ENCODE peak calls at places on chromosome 14, in seven cellular contexts. V, Z, S, X, H, N and A are unnamed samples.

GRCh38 chr14:47675489-47676300 is at the start of gene MDGA2:
- DNase-seq in V (no peak), Z (no peak), S (no peak), X (no peak), H (no peak), N (no peak), A (no peak)

GRCh38 chr14:29858299-29858698 is 69.3 kb downstream of the PRKD1 start:
- DNase-seq in V (no peak), Z (no peak), S (no peak), X (no peak), H (no peak), N (no peak), A (no peak)

GRCh38 chr14:65286443-65286842 is 126.1 kb upstream of the FUT8 start:
- DNase-seq in V (no peak), Z (no peak), S (peak), X (peak), H (no peak), N (peak), A (no peak)

GRCh38 chr14:82366803-82367202 is 833.1 kb upstream of the SEL1L start:
- DNase-seq in V (no peak), Z (no peak), S (no peak), X (no peak), H (no peak), N (no peak), A (no peak)

GRCh38 chr14:90381999-90382451 is 14.8 kb upstream of the CALM1 start:
- DNase-seq in V (peak), Z (peak), S (peak), X (peak), H (no peak), N (no peak), A (peak)

GRCh38 chr14:64387232-64387737 is 868 bp upstream of the MTHFD1 start:
- DNase-seq in V (peak), Z (no peak), S (no peak), X (no peak), H (peak), N (no peak), A (no peak)

GRCh38 chr14:105525861-105526780 is at the start of gene TMEM121:
- DNase-seq in V (no peak), Z (no peak), S (no peak), X (peak), H (no peak), N (no peak), A (peak)

GRCh38 chr14:24315807-24316596 is 4.7 kb downstream of the LTB4R start:
- DNase-seq in V (no peak), Z (no peak), S (no peak), X (peak), H (no peak), N (no peak), A (peak)

GRCh38 chr14:36570065-36570464 is 12.3 kb downstream of the NKX2-8 start:
- DNase-seq in V (no peak), Z (no peak), S (no peak), X (no peak), H (no peak), N (no peak), A (no peak)

GRCh38 chr14:21825147-21825743 is 151.6 kb upstream of the OR4E1 start:
- DNase-seq in V (no peak), Z (no peak), S (no peak), X (no peak), H (no peak), N (peak), A (no peak)

GRCh38 chr14:98269533-98269932 is 1002.5 kb downstream of the BCL11B start:
- DNase-seq in V (no peak), Z (no peak), S (no peak), X (no peak), H (no peak), N (no peak), A (no peak)

GRCh38 chr14:26703967-26704366 is 106.1 kb upstream of the NOVA1 start:
- DNase-seq in V (no peak), Z (no peak), S (no peak), X (no peak), H (no peak), N (no peak), A (no peak)

GRCh38 chr14:63276492-63277342 is 42.0 kb downstream of the GPHB5 start:
- DNase-seq in V (no peak), Z (no peak), S (no peak), X (peak), H (no peak), N (peak), A (no peak)

GRCh38 chr14:21092147-21093011 is 6.1 kb downstream of the ZNF219 start:
- DNase-seq in V (peak), Z (peak), S (peak), X (peak), H (peak), N (peak), A (peak)

GRCh38 chr14:58912287-58912686 is 274.5 kb downstream of the DACT1 start:
- DNase-seq in V (no peak), Z (no peak), S (no peak), X (no peak), H (no peak), N (no peak), A (no peak)

GRCh38 chr14:23544511-23545447 is 6.8 kb downstream of the ZFHX2 start:
- DNase-seq in V (peak), Z (no peak), S (no peak), X (no peak), H (no peak), N (no peak), A (peak)

GRCh38 chr14:36556811-36557433 is 25.5 kb downstream of the NKX2-8 start:
- DNase-seq in V (no peak), Z (no peak), S (no peak), X (peak), H (no peak), N (peak), A (no peak)

GRCh38 chr14:26839481-26839880 is 241.6 kb upstream of the NOVA1 start:
- DNase-seq in V (no peak), Z (no peak), S (no peak), X (no peak), H (no peak), N (no peak), A (no peak)

GRCh38 chr14:73223049-73223448 is 14.3 kb upstream of the PAPLN start:
- DNase-seq in V (no peak), Z (no peak), S (no peak), X (no peak), H (no peak), N (no peak), A (no peak)

GRCh38 chr14:20262642-20263128 is 23.6 kb downstream of the OR11H4 start:
- DNase-seq in V (no peak), Z (no peak), S (no peak), X (no peak), H (no peak), N (peak), A (no peak)

GRCh38 chr14:24715239-24715638 is 81.2 kb upstream of the GZMB start:
- DNase-seq in V (no peak), Z (no peak), S (no peak), X (no peak), H (no peak), N (no peak), A (no peak)

GRCh38 chr14:22390824-22391461 is 198.1 kb downstream of the DAD1 start:
- DNase-seq in V (no peak), Z (no peak), S (no peak), X (no peak), H (peak), N (no peak), A (peak)

GRCh38 chr14:85534914-85535313 is 5.0 kb downstream of the FLRT2 start:
- DNase-seq in V (no peak), Z (no peak), S (no peak), X (peak), H (no peak), N (no peak), A (no peak)

GRCh38 chr14:74867673-74868072 is 8.3 kb downstream of the PROX2 start:
- DNase-seq in V (no peak), Z (no peak), S (peak), X (no peak), H (peak), N (no peak), A (no peak)

GRCh38 chr14:101098641-101099040 is 195.1 kb upstream of the RTL1 start:
- DNase-seq in V (no peak), Z (no peak), S (no peak), X (no peak), H (no peak), N (no peak), A (no peak)

GRCh38 chr14:65131176-65131765 is 29.0 kb upstream of the MAX start:
- DNase-seq in V (no peak), Z (no peak), S (no peak), X (no peak), H (no peak), N (peak), A (peak)

GRCh38 chr14:25406818-25407217 is 356.9 kb upstream of the STXBP6 start:
- DNase-seq in V (no peak), Z (no peak), S (no peak), X (peak), H (no peak), N (no peak), A (peak)

GRCh38 chr14:91265404-91265803 is 20.9 kb upstream of the GPR68 start:
- DNase-seq in V (no peak), Z (no peak), S (no peak), X (no peak), H (no peak), N (no peak), A (no peak)

GRCh38 chr14:60093088-60093487 is 1.4 kb downstream of the PCNX4 start:
- DNase-seq in V (no peak), Z (no peak), S (no peak), X (no peak), H (no peak), N (no peak), A (no peak)

GRCh38 chr14:32473476-32473875 is 144.4 kb downstream of the AKAP6 start:
- DNase-seq in V (peak), Z (no peak), S (no peak), X (peak), H (no peak), N (no peak), A (peak)

GRCh38 chr14:66380143-66380542 is 106.0 kb upstream of the CCDC196 start:
- DNase-seq in V (peak), Z (no peak), S (no peak), X (peak), H (no peak), N (no peak), A (no peak)

GRCh38 chr14:33386771-33387170 is 448.1 kb downstream of the NPAS3 start:
- DNase-seq in V (no peak), Z (no peak), S (no peak), X (no peak), H (no peak), N (no peak), A (no peak)

GRCh38 chr14:53948181-53948884 is 8.3 kb downstream of the BMP4 start:
- DNase-seq in V (no peak), Z (no peak), S (no peak), X (no peak), H (no peak), N (no peak), A (no peak)

GRCh38 chr14:96584199-96584906 is 82.2 kb downstream of the PAPOLA start:
- DNase-seq in V (no peak), Z (no peak), S (no peak), X (peak), H (peak), N (peak), A (peak)

GRCh38 chr14:36661506-36662257 is at the start of gene PAX9:
- DNase-seq in V (peak), Z (peak), S (no peak), X (peak), H (peak), N (peak), A (peak)

GRCh38 chr14:88168498-88169165 is 154.4 kb downstream of the KCNK10 start:
- DNase-seq in V (no peak), Z (no peak), S (peak), X (peak), H (no peak), N (no peak), A (peak)

DNA sequence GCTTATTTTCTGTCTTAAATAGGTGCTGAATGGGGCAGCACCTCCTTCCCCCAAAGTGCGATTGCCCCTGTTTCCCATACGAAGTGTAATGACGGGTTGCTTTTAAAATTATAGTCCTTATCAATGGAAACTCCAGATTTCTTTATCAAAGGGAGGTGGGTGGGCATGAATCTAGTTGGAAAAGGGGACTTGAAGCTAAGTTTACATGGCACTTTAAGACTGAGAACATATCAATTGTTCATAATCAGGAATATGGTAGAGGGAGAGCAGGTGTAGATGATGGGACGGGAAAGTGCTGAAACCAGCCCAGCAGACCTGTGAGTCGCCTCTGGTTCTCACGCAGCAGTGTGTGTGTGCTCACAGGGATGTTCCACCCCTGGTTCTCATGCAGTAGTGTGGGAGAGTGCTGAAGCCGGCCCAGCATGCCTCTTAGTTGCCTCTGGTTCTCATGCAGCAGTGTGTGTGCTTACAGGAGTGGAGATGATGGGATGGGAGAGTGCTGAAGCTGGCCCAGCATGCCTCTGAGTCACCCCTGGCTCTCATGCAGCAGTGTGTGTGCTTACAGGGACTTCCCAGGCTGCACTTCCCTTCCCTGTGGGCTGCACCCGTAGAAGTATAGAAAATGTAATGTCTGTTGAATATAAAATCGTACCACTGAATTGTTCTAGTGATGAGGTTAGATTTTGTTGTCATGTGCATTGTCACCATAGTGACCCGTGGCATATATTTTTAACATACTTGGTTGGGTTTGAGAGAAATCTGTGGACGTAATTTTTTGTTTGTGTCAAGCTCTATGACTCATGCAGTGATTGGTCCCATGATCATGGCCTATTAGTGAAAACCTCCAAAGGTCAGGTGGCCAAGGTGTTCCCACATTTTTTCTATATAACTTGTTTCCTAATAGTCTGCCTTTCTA is 51.6 kb downstream of the GPATCH2L start:
- DNase-seq in V (no peak), Z (no peak), S (no peak), X (no peak), H (peak), N (no peak), A (no peak)
- TF ChIP-seq POLR2A in V (no peak), Z (no peak), S (no peak), X (no peak), H (no peak), N (no peak), A (no peak)

DNA sequence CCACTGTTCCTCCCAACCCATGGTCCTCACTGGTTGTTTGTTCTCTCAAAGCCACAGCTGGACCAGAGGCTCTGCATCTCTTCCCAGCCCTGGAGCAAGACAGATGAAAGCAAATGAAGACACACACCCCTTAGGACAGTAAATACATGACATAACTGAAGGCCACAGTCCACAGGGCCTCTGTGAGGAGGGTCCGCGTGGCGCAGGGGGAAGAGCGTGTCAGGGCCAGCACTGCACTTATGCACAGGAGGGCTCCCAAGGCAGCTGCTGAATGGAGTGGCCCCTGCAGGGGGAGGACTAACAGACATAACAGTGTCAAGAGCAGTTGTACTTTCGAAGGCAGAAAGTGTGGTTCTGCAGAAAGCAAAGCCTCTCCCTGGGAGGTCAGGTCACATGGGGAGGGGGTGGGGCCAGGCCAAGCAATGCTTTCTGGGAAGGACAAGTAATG is 79.9 kb downstream of the CHGA start:
- DNase-seq in V (no peak), Z (no peak), S (no peak), X (no peak), H (no peak), N (no peak), A (no peak)
- TF ChIP-seq POLR2A in V (no peak), Z (no peak), S (no peak), X (no peak), H (no peak), N (no peak), A (no peak)

GRCh38 chr14:94622653-94623421 is 10.6 kb downstream of the SERPINA3 start:
- DNase-seq in V (no peak), Z (no peak), S (no peak), X (no peak), H (no peak), N (no peak), A (no peak)
- TF ChIP-seq POLR2A in V (no peak), Z (no peak), S (no peak), X (peak), H (no peak), N (no peak), A (no peak)

GRCh38 chr14:104212206-104213095 is 74.1 kb downstream of the KIF26A start:
- DNase-seq in V (no peak), Z (no peak), S (no peak), X (no peak), H (no peak), N (no peak), A (no peak)

GRCh38 chr14:104210548-104211195 is 72.3 kb downstream of the KIF26A start:
- DNase-seq in V (no peak), Z (no peak), S (no peak), X (no peak), H (no peak), N (no peak), A (no peak)

GRCh38 chr14:104209985-104210520 is 71.7 kb downstream of the KIF26A start:
- DNase-seq in V (no peak), Z (no peak), S (no peak), X (no peak), H (no peak), N (no peak), A (no peak)

GRCh38 chr14:104211242-104211641 is 72.9 kb downstream of the KIF26A start:
- DNase-seq in V (no peak), Z (no peak), S (no peak), X (no peak), H (no peak), N (no peak), A (no peak)

GRCh38 chr14:104211741-104212140 is 73.4 kb downstream of the KIF26A start:
- DNase-seq in V (no peak), Z (no peak), S (no peak), X (no peak), H (no peak), N (no peak), A (no peak)
- TF ChIP-seq POLR2A in V (no peak), Z (no peak), S (no peak), X (no peak), H (no peak), N (no peak), A (no peak)

GRCh38 chr14:68403794-68404522 is 388.9 kb downstream of the ZFP36L1 start:
- DNase-seq in V (no peak), Z (no peak), S (no peak), X (no peak), H (no peak), N (no peak), A (no peak)
- TF ChIP-seq POLR2A in V (no peak), Z (no peak), S (no peak), X (no peak), H (no peak), N (no peak), A (no peak)

GRCh38 chr14:69767369-69767999 is 542 bp downstream of the SRSF5 start:
- DNase-seq in V (peak), Z (peak), S (peak), X (peak), H (peak), N (peak), A (peak)
- TF ChIP-seq POLR2A in V (no peak), Z (peak), S (no peak), X (peak), H (no peak), N (no peak), A (peak)

DNA sequence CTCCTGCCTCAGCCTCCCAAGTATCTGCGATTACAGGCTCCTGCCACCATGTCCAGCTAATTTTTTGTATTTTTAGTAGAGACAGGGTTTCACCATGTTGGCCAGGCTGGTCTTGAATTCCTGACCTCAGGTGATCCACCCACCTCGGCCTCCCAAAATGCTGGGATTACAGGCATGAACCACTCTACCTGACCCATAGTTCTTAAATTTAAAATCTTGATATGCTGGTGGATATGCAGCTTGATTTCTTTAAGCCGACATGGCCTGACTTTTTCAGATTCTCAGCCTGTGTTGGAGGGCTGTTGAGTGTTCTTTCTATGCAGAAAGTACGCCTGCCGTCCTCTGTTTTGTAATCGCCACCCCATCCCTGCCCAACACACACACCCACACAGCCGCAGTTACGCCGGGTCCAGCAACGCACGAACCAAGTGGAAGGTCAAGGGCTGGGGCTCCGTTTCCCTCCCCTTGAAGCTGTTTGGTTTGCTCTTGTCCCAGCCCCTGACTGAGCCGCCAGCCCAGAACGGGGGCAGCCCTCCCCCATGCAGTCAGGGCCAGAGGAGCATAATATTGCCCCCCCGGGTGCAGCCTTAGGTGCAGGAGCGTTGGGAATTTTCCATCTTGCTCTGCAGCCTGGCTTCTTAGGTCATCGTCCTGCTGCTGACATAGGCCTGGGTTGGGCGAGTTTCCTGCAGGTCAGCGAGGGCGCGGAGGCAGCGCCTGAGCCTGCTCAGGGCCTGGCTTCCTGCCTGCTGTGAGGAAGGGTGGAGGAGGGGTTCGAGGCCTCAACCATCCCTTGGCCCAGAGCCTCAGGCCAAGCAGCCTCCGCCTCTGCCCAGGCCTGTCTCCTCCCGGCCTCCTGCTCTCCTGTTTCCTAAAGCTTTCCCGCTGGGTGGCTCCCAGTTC is 44.2 kb downstream of the PSMA6 start:
- DNase-seq in V (peak), Z (peak), S (peak), X (peak), H (peak), N (no peak), A (peak)
- TF ChIP-seq POLR2A in V (no peak), Z (peak), S (no peak), X (no peak), H (no peak), N (no peak), A (peak)